ENCODE peak calls at places on chromosome 19, in five cellular contexts. E is cardiac muscle cell, T is neural crest cell, C is Calu3, Z is HFFc6. X is an unnamed sample.

GRCh38 chr19:15448778-15449619 is 757 bp downstream of the WIZ start:
- DNase-seq in Z (no peak), C (no peak), E (peak), T (no peak), X (peak)

GRCh38 chr19:29264897-29265296 is 51.9 kb upstream of the UQCRFS1 start:
- DNase-seq in C (no peak), E (no peak), T (no peak), Z (no peak), X (no peak)

GRCh38 chr19:56972291-56972914 is 131.9 kb upstream of the PEG3 start:
- DNase-seq in C (no peak), T (no peak), Z (no peak), E (no peak), X (no peak)

GRCh38 chr19:40466219-40467006 is at the start of gene SPTBN4:
- DNase-seq in Z (no peak), C (no peak), E (no peak), T (no peak), X (no peak)

GRCh38 chr19:3006075-3006767 is 22.9 kb downstream of the TLE2 start:
- DNase-seq in T (no peak), E (no peak), C (peak), Z (no peak), X (no peak)

GRCh38 chr19:55373993-55374757 is 2.5 kb upstream of the TMEM190 start:
- DNase-seq in C (no peak), T (no peak), E (peak), Z (no peak), X (no peak)

GRCh38 chr19:2529473-2529918 is 53.6 kb downstream of the GADD45B start:
- DNase-seq in C (peak), E (peak), T (no peak), Z (peak), X (no peak)

GRCh38 chr19:4713384-4713951 is 10.2 kb downstream of the DPP9 start:
- DNase-seq in Z (peak), C (peak), E (peak), T (no peak), X (no peak)

GRCh38 chr19:6767081-6767356 is 216 bp downstream of the SH2D3A start:
- DNase-seq in Z (no peak), E (no peak), C (no peak), T (no peak), X (no peak)

GRCh38 chr19:30718728-30719127 is 346.5 kb downstream of the ZNF536 start:
- DNase-seq in Z (no peak), E (no peak), T (no peak), C (no peak), X (no peak)

GRCh38 chr19:5107432-5108122 is 138.7 kb downstream of the KDM4B start:
- DNase-seq in Z (no peak), E (no peak), T (no peak), C (no peak), X (no peak)

GRCh38 chr19:50377051-50377441 is 789 bp downstream of the NR1H2 start:
- DNase-seq in T (no peak), C (peak), Z (no peak), E (no peak), X (no peak)

GRCh38 chr19:15181394-15181793 is 19.4 kb downstream of the NOTCH3 start:
- DNase-seq in E (no peak), T (no peak), Z (no peak), C (no peak), X (no peak)

GRCh38 chr19:4098493-4098892 is 25.4 kb downstream of the MAP2K2 start:
- DNase-seq in Z (no peak), C (no peak), E (no peak), T (no peak), X (no peak)

GRCh38 chr19:40090256-40091204 is at the start of gene ZNF780A:
- DNase-seq in Z (peak), E (peak), C (peak), T (peak), X (peak)

GRCh38 chr19:13118424-13119193 is 545 bp downstream of the NACC1 start:
- DNase-seq in E (peak), C (peak), Z (no peak), T (no peak), X (no peak)

GRCh38 chr19:56383826-56384605 is 9.3 kb downstream of the ZNF582 start:
- DNase-seq in C (no peak), Z (peak), E (no peak), T (no peak), X (no peak)

GRCh38 chr19:17394891-17395415 is 957 bp upstream of the CCDC194 start:
- DNase-seq in E (peak), Z (no peak), C (peak), T (peak), X (no peak)

GRCh38 chr19:46722004-46722380 is 5.1 kb upstream of the PRKD2 start:
- DNase-seq in E (no peak), C (no peak), Z (no peak), T (no peak), X (no peak)

GRCh38 chr19:41701401-41702075 is 6.9 kb upstream of the CEACAM5 start:
- DNase-seq in Z (no peak), C (peak), E (no peak), T (no peak), X (peak)

GRCh38 chr19:50557009-50557613 is 11.1 kb downstream of the LRRC4B start:
- DNase-seq in C (no peak), T (no peak), E (no peak), Z (no peak), X (no peak)

GRCh38 chr19:16369664-16370576 is 45.3 kb downstream of the KLF2 start:
- DNase-seq in Z (no peak), E (no peak), C (no peak), T (no peak), X (no peak)

GRCh38 chr19:53545271-53546065 is 7.5 kb downstream of the ZNF331 start:
- DNase-seq in T (no peak), Z (peak), E (no peak), C (no peak), X (no peak)

GRCh38 chr19:4745986-4746385 is 22.3 kb upstream of the DPP9 start:
- DNase-seq in E (no peak), Z (no peak), C (no peak), T (no peak), X (no peak)

GRCh38 chr19:4454952-4455738 is 2.4 kb downstream of the UBXN6 start:
- DNase-seq in C (no peak), E (peak), Z (peak), T (no peak), X (no peak)

GRCh38 chr19:31372245-31372781 is 23.1 kb upstream of the TSHZ3 start:
- DNase-seq in T (no peak), E (no peak), Z (no peak), C (no peak), X (no peak)

GRCh38 chr19:42270346-42271044 is 1.4 kb downstream of the CIC start:
- DNase-seq in T (no peak), E (peak), C (peak), Z (peak), X (no peak)

GRCh38 chr19:40231544-40232424 is 5.3 kb upstream of the CCNP start:
- DNase-seq in Z (no peak), E (peak), T (no peak), C (peak), X (no peak)

GRCh38 chr19:38932425-38933179 is 1.9 kb downstream of the MRPS12 start:
- DNase-seq in C (peak), E (peak), T (peak), Z (no peak), X (no peak)
- TF ChIP-seq CTCF in C (no peak), E (peak), T (peak), Z (peak), X (peak)

GRCh38 chr19:32404213-32404938 is 1.2 kb upstream of the DPY19L3 start:
- DNase-seq in E (peak), Z (no peak), C (peak), T (no peak), X (no peak)

GRCh38 chr19:32407004-32407992 is 1.7 kb downstream of the DPY19L3 start:
- DNase-seq in Z (no peak), E (peak), T (no peak), C (no peak), X (no peak)

GRCh38 chr19:32405431-32406160 is at the start of gene DPY19L3:
- DNase-seq in Z (peak), T (peak), E (peak), C (peak), X (peak)

GRCh38 chr19:32404939-32405430 is 585 bp upstream of the DPY19L3 start:
- DNase-seq in T (peak), C (peak), E (peak), Z (no peak), X (peak)

DNA sequence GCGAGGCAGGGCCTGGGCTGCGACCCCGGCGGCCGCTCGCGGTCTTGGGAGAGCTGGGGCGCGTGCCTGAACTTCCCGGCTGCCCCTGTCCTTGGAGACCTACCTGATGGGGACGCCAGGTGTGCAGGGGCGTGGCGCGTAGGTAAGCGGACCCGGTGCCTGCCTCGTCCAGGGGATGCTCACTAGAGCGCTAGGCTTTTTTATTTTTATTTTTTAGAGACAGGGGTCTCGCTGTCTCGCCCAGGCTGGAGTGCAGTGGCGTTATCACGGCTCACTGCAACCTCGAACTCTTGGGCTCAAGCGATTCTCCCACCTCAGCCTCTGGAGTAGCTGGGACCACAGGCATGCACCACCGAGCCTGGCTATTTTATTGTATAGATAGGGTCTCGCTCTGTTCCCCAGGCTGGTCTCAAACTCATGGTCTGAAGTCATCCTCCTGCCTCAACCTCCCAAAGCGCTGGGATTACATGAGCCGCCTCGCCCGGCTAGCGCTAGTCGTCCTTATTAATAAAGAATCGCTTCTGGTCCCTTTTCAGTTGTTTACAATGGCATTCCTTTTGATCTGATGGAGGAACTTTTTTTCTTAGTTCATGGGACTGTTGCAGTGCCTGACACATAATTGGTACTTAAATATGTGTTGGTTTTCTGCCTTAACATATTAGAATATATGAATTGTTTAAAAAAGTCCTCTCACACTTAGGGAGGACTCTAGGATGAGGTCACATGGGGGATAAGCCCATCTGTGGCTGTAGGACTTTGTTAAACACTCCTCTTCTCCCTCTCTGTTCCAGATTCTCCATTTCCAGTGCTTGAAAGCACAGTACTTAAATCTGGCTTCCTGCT is 812 bp downstream of the DPY19L3 start:
- DNase-seq in T (no peak), E (no peak), Z (no peak), C (no peak), X (no peak)
- TF ChIP-seq CTCF in T (no peak), E (no peak), Z (no peak), C (no peak), X (no peak)

GRCh38 chr19:19315444-19315843 is 4.9 kb downstream of the SUGP1 start:
- DNase-seq in Z (no peak), T (no peak), E (no peak), C (no peak), X (no peak)
- TF ChIP-seq CTCF in Z (no peak), T (no peak), E (no peak), C (no peak), X (no peak)

GRCh38 chr19:459724-460511 is 915 bp downstream of the SHC2 start:
- DNase-seq in T (peak), E (peak), Z (no peak), C (peak), X (peak)
- TF ChIP-seq CTCF in T (no peak), E (no peak), Z (no peak), C (no peak), X (no peak)

DNA sequence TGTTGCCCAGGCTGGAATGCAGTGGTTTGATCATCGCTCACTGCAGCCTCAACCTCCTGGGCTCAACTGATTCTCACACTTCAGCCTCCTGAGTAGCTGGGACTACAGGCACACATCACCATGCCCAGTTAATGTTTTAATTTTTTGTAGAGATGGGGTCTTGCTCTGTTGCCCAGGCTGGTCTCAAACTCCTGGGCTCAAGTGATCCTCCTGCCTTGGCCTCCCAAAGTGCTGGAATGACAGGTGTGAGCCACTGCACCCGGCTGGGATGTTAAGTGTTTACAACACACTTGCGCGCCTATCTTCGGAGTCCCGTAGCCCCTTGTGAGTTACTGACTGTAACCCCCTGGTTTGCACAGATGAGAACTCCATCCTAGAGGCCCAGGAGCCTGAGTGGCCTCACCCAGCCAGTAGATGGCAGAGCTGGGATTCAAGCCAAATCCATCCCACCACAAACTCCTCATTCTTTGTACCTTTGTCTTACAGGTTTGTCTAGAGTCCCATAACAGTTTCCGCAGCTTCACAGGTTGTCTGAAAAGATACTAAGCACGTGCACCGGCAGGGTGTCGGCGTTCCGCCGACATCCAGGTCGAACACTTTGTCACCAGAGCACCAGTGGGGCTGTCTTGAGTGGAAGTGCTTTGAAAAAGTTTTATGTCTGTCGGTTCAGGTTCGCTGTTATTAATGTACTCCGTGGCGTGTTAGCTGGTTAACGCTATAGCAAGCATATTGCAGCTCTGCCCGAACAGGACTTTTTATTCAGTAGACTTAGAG is 14.7 kb downstream of the MAG start:
- DNase-seq in Z (no peak), T (no peak), E (no peak), C (peak), X (no peak)
- TF ChIP-seq CTCF in Z (peak), T (peak), E (peak), C (peak), X (peak)

GRCh38 chr19:44005968-44006367 is 3.2 kb downstream of the ZNF230 start:
- DNase-seq in T (no peak), Z (no peak), E (peak), C (no peak), X (no peak)

GRCh38 chr19:44007473-44007872 is 4.7 kb downstream of the ZNF230 start:
- DNase-seq in T (no peak), Z (no peak), E (no peak), C (no peak), X (no peak)

GRCh38 chr19:44002212-44002565 is 568 bp upstream of the ZNF230 start:
- DNase-seq in Z (no peak), T (no peak), E (no peak), C (no peak), X (no peak)

GRCh38 chr19:44002566-44003460 is at the start of gene ZNF230:
- DNase-seq in Z (peak), C (peak), E (peak), T (peak), X (peak)

GRCh38 chr19:44003461-44004134 is 841 bp downstream of the ZNF230 start:
- DNase-seq in Z (no peak), T (no peak), C (peak), E (peak), X (no peak)
- TF ChIP-seq CTCF in Z (peak), T (peak), C (no peak), E (no peak), X (peak)

DNA sequence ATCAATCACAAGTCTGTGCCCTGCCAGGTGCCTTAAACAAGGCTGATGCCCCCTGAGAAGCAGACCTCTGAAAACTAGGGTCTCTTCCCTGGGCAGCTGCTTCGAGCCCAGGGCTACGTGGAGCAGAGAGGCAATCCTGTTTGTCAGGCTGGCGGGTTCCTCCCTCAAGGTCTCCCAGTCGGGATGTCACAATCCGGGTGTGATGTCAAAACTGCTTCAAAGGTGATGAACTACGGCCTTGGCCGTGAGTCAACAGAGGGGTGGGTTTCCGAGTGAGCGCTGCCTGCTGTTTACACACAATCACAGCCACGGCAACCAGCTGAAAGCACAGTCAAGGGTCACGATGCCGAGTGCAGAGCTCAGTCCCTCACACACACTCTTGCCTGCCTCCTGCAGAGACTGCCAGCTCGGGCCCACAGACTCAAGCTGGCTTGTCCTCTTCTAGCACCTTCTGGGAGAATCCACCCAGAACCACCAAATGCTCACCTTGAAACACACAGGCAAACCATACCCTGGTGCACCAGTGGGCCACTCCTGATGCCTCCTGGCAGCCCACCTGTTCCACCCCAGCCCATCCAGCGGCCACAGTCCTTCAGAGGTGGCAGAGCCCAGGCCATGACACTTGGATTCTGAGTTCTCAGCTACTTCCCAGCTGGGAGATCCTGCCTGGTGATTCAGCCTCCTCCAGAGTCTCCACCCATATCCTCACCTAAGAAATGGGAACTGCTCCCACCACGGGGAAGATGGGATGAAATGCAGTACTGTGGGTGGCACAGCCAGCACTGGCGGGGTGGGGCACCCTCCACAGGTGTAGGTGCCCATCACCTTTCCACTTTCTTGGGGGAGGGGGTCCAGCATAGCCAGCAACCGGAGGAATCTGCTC is 6.8 kb downstream of the ELL start:
- DNase-seq in C (peak), E (peak), T (no peak), Z (peak), X (no peak)
- TF ChIP-seq CTCF in C (no peak), E (no peak), T (no peak), Z (no peak), X (no peak)

GRCh38 chr19:8506402-8506957 is 4.0 kb upstream of the PRAM1 start:
- DNase-seq in T (no peak), Z (no peak), E (no peak), C (no peak), X (no peak)
- TF ChIP-seq CTCF in T (peak), Z (peak), E (no peak), C (no peak), X (peak)

DNA sequence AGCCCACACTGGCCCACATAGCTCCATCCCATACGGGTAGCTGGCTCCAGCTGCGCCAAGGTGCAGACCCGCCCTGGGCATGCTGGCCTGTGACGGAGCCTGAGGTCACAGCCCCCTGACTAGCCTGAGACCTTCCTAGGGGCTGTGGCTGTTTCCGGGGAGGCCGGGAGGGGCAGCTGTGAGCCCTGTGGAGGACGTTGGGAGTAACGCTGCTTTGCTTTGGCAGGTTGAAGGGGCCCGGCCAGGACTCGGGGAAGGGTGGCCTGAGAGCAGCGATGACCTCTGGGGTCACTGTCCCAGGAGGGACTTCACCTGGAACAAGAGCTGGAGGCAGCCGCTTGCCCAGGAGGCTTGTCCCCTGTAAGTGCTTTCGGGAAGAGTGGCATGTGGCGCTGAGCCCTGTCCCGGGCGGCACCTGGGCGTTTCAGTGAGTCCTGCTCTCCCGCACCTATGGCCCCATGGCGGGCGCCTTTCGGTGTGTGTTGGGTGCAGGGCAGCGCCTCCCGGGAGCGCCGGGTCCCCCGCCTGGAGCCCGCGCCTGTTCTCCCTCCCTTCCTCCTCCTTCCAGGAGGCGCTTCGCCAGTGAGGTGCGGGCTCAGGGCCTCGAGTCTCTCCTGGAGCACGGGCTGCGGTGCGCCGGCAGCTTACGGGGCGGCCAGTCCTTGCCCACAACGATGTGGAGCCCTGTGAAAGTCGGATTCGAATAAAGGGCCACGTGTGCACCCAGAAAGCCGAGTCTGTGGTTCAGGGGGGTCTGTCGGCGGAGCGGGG is 1.1 kb upstream of the FAM174C start:
- DNase-seq in T (no peak), Z (no peak), C (no peak), E (no peak), X (no peak)
- TF ChIP-seq CTCF in T (no peak), Z (no peak), C (no peak), E (no peak), X (no peak)

DNA sequence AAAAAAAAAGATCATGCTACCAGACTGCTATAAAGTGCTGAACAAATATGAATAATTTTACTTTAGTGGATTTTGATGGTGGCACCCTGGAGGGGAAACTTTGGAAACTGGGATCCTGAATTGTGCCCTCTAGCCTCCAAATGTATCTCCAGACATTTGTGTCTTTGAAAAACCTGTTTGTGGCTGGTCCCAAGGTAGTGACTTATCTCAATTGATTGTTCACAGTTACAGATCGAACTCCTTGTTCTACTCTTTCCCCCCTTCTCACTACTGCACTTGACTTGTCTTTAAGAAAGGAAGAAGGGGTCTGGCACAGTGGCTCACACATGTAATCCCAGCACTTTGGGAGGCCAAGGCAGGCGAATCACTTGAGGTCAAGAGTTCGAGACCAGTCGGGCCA is 10.5 kb downstream of the RGL3 start:
- DNase-seq in E (no peak), C (no peak), Z (no peak), T (no peak), X (no peak)
- TF ChIP-seq CTCF in E (no peak), C (no peak), Z (no peak), T (no peak), X (no peak)

X was measured in type B pancreatic cell.